ENCODE peak calls at places on chromosome 21, in five cellular contexts. Q is iPS-NIHi11; U is T-cell; B is GM20000; I is activated T-helper 9 cell treated with anti-CD3 and anti-CD28 coated beads, Interleukin-2, amount 50 U/mL, for 16 hours. W is an unnamed sample.
A peak's percentile ranks its signal among the peaks of the same experiment; 100 is the strongest.

GRCh38 chr21:42118901-42119300 is 47.8 kb downstream of the UMODL1 start:
- DNase-seq in Q (no peak), U (no peak), B (no peak), I (no peak), W (no peak)

GRCh38 chr21:27429612-27430361 is 462.9 kb upstream of the ADAMTS5 start:
- DNase-seq in Q (no peak), U (no peak), B (no peak), I (no peak), W (no peak)

GRCh38 chr21:38945536-38946245 is 140.0 kb downstream of the ETS2 start:
- DNase-seq in Q (peak; percentile 64), U (no peak), B (no peak), I (no peak), W (peak; percentile 85)

GRCh38 chr21:44815852-44816628 is 1.8 kb downstream of the SUMO3 start:
- DNase-seq in Q (no peak), U (no peak), B (no peak), I (no peak), W (peak; percentile 50)

GRCh38 chr21:16195476-16195875 is 465.7 kb downstream of the USP25 start:
- DNase-seq in Q (no peak), U (no peak), B (no peak), I (no peak), W (no peak)

GRCh38 chr21:15138475-15138874 is 73.7 kb upstream of the NRIP1 start:
- DNase-seq in Q (no peak), U (no peak), B (no peak), I (no peak), W (no peak)

GRCh38 chr21:41186763-41187536 is 19.0 kb downstream of the BACE2 start:
- DNase-seq in Q (peak; percentile 60), U (no peak), B (no peak), I (no peak), W (peak; percentile 37)

GRCh38 chr21:18041012-18041411 is 203.6 kb upstream of the CHODL start:
- DNase-seq in Q (peak; percentile 30), U (no peak), B (peak; percentile 1), I (no peak), W (peak; percentile 1)

GRCh38 chr21:25735895-25736597 is 1.3 kb downstream of the GABPA start:
- DNase-seq in Q (no peak), U (no peak), B (no peak), I (no peak), W (no peak)

GRCh38 chr21:44295163-44295601 is 4.7 kb upstream of the PFKL start:
- DNase-seq in Q (no peak), U (no peak), B (no peak), I (no peak), W (no peak)

GRCh38 chr21:44337941-44338895 is 972 bp downstream of the CFAP410 start:
- DNase-seq in Q (peak; percentile 78), U (no peak), B (peak; percentile 70), I (no peak), W (peak; percentile 98)

GRCh38 chr21:34983680-34984086 is 65.4 kb downstream of the RUNX1 start:
- DNase-seq in Q (no peak), U (peak; percentile 47), B (peak; percentile 12), I (peak; percentile 59), W (no peak)

GRCh38 chr21:28644762-28645161 is 347.9 kb downstream of the LTN1 start:
- DNase-seq in Q (no peak), U (no peak), B (no peak), I (no peak), W (no peak)

GRCh38 chr21:31293986-31294385 is 50.1 kb downstream of the TIAM1 start:
- DNase-seq in Q (peak; percentile 22), U (no peak), B (no peak), I (peak; percentile 34), W (no peak)

GRCh38 chr21:42112857-42113256 is 41.7 kb downstream of the UMODL1 start:
- DNase-seq in Q (no peak), U (no peak), B (no peak), I (no peak), W (no peak)

GRCh38 chr21:42531771-42532170 is 18.1 kb downstream of the SLC37A1 start:
- DNase-seq in Q (no peak), U (no peak), B (no peak), I (no peak), W (no peak)

GRCh38 chr21:18553786-18554185 is 150.2 kb upstream of the TMPRSS15 start:
- DNase-seq in Q (no peak), U (no peak), B (no peak), I (no peak), W (no peak)

GRCh38 chr21:43934716-43935705 is 70.0 kb downstream of the AGPAT3 start:
- DNase-seq in Q (no peak), U (no peak), B (no peak), I (no peak), W (peak; percentile 76)

GRCh38 chr21:34693192-34693810 is 24.5 kb downstream of the CLIC6 start:
- DNase-seq in Q (peak; percentile 73), U (peak; percentile 32), B (peak; percentile 65), I (no peak), W (peak; percentile 71)

GRCh38 chr21:17351766-17352165 is 161.1 kb upstream of the CXADR start:
- DNase-seq in Q (no peak), U (no peak), B (no peak), I (no peak), W (no peak)

GRCh38 chr21:36028127-36029069 is 31.9 kb downstream of the SETD4 start:
- DNase-seq in Q (peak; percentile 91), U (peak; percentile 58), B (peak; percentile 81), I (peak; percentile 43), W (peak; percentile 88)

GRCh38 chr21:45027241-45028196 is 46.9 kb upstream of the ADARB1 start:
- DNase-seq in Q (no peak), U (no peak), B (peak; percentile 16), I (no peak), W (peak; percentile 52)

GRCh38 chr21:28538987-28539622 is 453.6 kb downstream of the LTN1 start:
- DNase-seq in Q (no peak), U (no peak), B (no peak), I (no peak), W (no peak)

GRCh38 chr21:42145569-42146250 is 73.2 kb upstream of the ABCG1 start:
- DNase-seq in Q (peak; percentile 95), U (peak; percentile 54), B (peak; percentile 93), I (peak; percentile 38), W (peak; percentile 95)

GRCh38 chr21:38930838-38931237 is 125.1 kb downstream of the ETS2 start:
- DNase-seq in Q (no peak), U (no peak), B (no peak), I (no peak), W (no peak)

GRCh38 chr21:14923468-14923867 is 141.3 kb downstream of the NRIP1 start:
- DNase-seq in Q (no peak), U (no peak), B (no peak), I (no peak), W (no peak)

GRCh38 chr21:45818276-45818903 is 163.2 kb upstream of the COL6A1 start:
- DNase-seq in Q (no peak), U (no peak), B (no peak), I (no peak), W (no peak)

GRCh38 chr21:29084372-29084771 is 10.9 kb upstream of the CCT8 start:
- DNase-seq in Q (no peak), U (no peak), B (no peak), I (no peak), W (no peak)

GRCh38 chr21:45874716-45875415 is 106.7 kb upstream of the COL6A1 start:
- DNase-seq in Q (no peak), U (no peak), B (no peak), I (no peak), W (peak; percentile 63)

GRCh38 chr21:43884012-43884860 is 19.2 kb downstream of the AGPAT3 start:
- DNase-seq in Q (peak; percentile 34), U (no peak), B (peak; percentile 62), I (no peak), W (peak; percentile 68)

GRCh38 chr21:38916214-38916964 is 110.7 kb downstream of the ETS2 start:
- DNase-seq in Q (no peak), U (no peak), B (no peak), I (no peak), W (no peak)

GRCh38 chr21:17185685-17186084 is 327.2 kb upstream of the CXADR start:
- DNase-seq in Q (no peak), U (no peak), B (no peak), I (no peak), W (no peak)

GRCh38 chr21:33232640-33233039 is 2.9 kb downstream of the IFNAR2 start:
- DNase-seq in Q (no peak), U (no peak), B (no peak), I (no peak), W (no peak)